ENCODE peak calls at places on chromosomes 5 and 9, in ten cellular contexts. A is heart left ventricle, C is upper lobe of right lung, N is RWPE1, T is choroid plexus epithelial cell, Y is esophagus squamous epithelium, G is thyroid gland, E is uterus, B is A549, K is progenitor cell of endocrine pancreas. M is an unnamed sample.

GRCh38 chr5:77210091-77211012 is at the start of gene PDE8B:
- DNase-seq in A (no peak), C (peak), N (no peak), T (no peak), Y (no peak), G (peak), E (peak), B (no peak), K (no peak), M (peak)

GRCh38 chr5:159132429-159133040 is 32.8 kb upstream of the EBF1 start:
- DNase-seq in A (no peak), C (no peak), N (no peak), T (peak), Y (no peak), G (no peak), E (no peak), B (no peak), K (no peak), M (no peak)

GRCh38 chr5:30401479-30402058 is 791.9 kb upstream of the CDH6 start:
- DNase-seq in A (peak), C (no peak), N (peak), T (peak), Y (no peak), G (peak), E (no peak), B (peak), K (peak), M (peak)

GRCh38 chr9:87620727-87621322 is 105.1 kb upstream of the CTSL start:
- DNase-seq in A (no peak), C (no peak), N (no peak), T (no peak), Y (no peak), G (peak), E (no peak), B (no peak), K (no peak), M (no peak)

GRCh38 chr5:146441896-146442295 is 5.2 kb upstream of the TCERG1 start:
- DNase-seq in A (no peak), C (no peak), N (peak), T (no peak), Y (no peak), G (no peak), E (no peak), B (no peak), K (no peak), M (no peak)

GRCh38 chr9:87713278-87713989 is 12.5 kb upstream of the CTSL start:
- DNase-seq in A (peak), C (peak), N (peak), T (peak), Y (peak), G (peak), E (peak), B (peak), K (no peak), M (no peak)

GRCh38 chr5:73115399-73116051 is 4.8 kb upstream of the TMEM171 start:
- DNase-seq in A (no peak), C (no peak), N (no peak), T (peak), Y (no peak), G (peak), E (no peak), B (peak), K (no peak), M (no peak)

GRCh38 chr5:58357121-58357520 is 102.8 kb downstream of the PLK2 start:
- DNase-seq in A (no peak), C (no peak), N (no peak), T (peak), Y (no peak), G (no peak), E (no peak), B (no peak), K (no peak), M (no peak)

GRCh38 chr5:173746050-173746449 is 129.6 kb upstream of the BOD1 start:
- DNase-seq in A (no peak), C (no peak), N (no peak), T (no peak), Y (no peak), G (no peak), E (no peak), B (no peak), K (no peak), M (no peak)

GRCh38 chr5:43422143-43422542 is 10.0 kb upstream of the CCL28 start:
- DNase-seq in A (no peak), C (no peak), N (peak), T (peak), Y (no peak), G (peak), E (no peak), B (no peak), K (no peak), M (no peak)

GRCh38 chr9:19516348-19516747 is 107.5 kb downstream of the ACER2 start:
- DNase-seq in A (no peak), C (no peak), N (no peak), T (no peak), Y (no peak), G (no peak), E (no peak), B (no peak), K (no peak), M (no peak)

GRCh38 chr5:168317521-168318147 is 26.2 kb downstream of the WWC1 start:
- DNase-seq in A (no peak), C (no peak), N (peak), T (peak), Y (no peak), G (peak), E (no peak), B (peak), K (peak), M (peak)

GRCh38 chr5:41270423-41271251 is 57.3 kb upstream of the C6 start:
- DNase-seq in A (peak), C (no peak), N (peak), T (peak), Y (no peak), G (peak), E (peak), B (peak), K (peak), M (peak)

GRCh38 chr9:135023389-135023788 is 64.1 kb upstream of the OLFM1 start:
- DNase-seq in A (no peak), C (peak), N (peak), T (peak), Y (no peak), G (no peak), E (no peak), B (no peak), K (no peak), M (no peak)

GRCh38 chr5:38670878-38671277 is 114.4 kb upstream of the LIFR start:
- DNase-seq in A (no peak), C (no peak), N (no peak), T (peak), Y (no peak), G (peak), E (no peak), B (no peak), K (no peak), M (no peak)

GRCh38 chr9:131769361-131769760 is 29.5 kb upstream of the RAPGEF1 start:
- DNase-seq in A (no peak), C (no peak), N (peak), T (no peak), Y (no peak), G (no peak), E (no peak), B (no peak), K (no peak), M (no peak)

GRCh38 chr5:4156889-4157288 is 561.3 kb downstream of the IRX1 start:
- DNase-seq in A (no peak), C (no peak), N (no peak), T (no peak), Y (no peak), G (no peak), E (no peak), B (no peak), K (no peak), M (no peak)

DNA sequence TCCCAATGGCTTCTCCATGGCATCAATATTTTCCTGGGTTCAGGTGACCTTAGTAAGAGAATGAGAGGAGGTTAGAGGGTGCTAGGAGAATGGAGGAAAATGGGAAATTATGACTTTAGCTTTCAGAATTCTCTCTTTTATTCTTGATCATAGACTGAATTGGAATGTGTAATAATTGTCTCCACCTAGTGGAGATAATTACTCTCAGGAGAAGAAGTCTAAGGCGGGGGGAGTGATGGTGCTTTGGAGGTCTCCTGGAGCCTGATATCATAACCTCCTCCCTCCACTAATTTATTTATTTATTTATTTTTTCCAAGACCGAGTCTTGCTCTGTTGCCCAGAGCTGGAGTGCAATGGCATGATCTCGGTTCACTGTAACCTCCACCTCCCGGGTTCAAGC is 221.3 kb downstream of the GRIA1 start:
- DNase-seq in A (no peak), C (no peak), N (peak), T (peak), Y (no peak), G (no peak), E (no peak), B (no peak), K (no peak), M (no peak)
- TF ChIP-seq CTCF in A (no peak), C (no peak), N (no peak), T (peak), Y (no peak), G (no peak), E (no peak), B (no peak), K (no peak), M (no peak)

GRCh38 chr5:150167908-150168307 is 1.3 kb downstream of the CDX1 start:
- DNase-seq in A (no peak), C (no peak), N (no peak), T (no peak), Y (no peak), G (no peak), E (no peak), B (no peak), K (no peak), M (no peak)
- TF ChIP-seq CTCF in A (no peak), C (no peak), N (no peak), T (peak), Y (no peak), G (no peak), E (no peak), B (no peak), K (peak), M (peak)

GRCh38 chr5:60701317-60701988 is 1.5 kb upstream of the DEPDC1B start:
- DNase-seq in A (no peak), C (no peak), N (no peak), T (no peak), Y (no peak), G (peak), E (no peak), B (no peak), K (no peak), M (no peak)

GRCh38 chr5:60698316-60698715 is 1.6 kb downstream of the DEPDC1B start:
- DNase-seq in A (no peak), C (no peak), N (no peak), T (no peak), Y (no peak), G (no peak), E (no peak), B (no peak), K (no peak), M (no peak)

GRCh38 chr5:60703944-60704343 is 4.0 kb upstream of the DEPDC1B start:
- DNase-seq in A (no peak), C (no peak), N (no peak), T (no peak), Y (no peak), G (no peak), E (no peak), B (peak), K (no peak), M (no peak)

GRCh38 chr5:60700347-60700815 is 415 bp upstream of the DEPDC1B start:
- DNase-seq in A (peak), C (no peak), N (peak), T (peak), Y (no peak), G (peak), E (no peak), B (no peak), K (no peak), M (no peak)

DNA sequence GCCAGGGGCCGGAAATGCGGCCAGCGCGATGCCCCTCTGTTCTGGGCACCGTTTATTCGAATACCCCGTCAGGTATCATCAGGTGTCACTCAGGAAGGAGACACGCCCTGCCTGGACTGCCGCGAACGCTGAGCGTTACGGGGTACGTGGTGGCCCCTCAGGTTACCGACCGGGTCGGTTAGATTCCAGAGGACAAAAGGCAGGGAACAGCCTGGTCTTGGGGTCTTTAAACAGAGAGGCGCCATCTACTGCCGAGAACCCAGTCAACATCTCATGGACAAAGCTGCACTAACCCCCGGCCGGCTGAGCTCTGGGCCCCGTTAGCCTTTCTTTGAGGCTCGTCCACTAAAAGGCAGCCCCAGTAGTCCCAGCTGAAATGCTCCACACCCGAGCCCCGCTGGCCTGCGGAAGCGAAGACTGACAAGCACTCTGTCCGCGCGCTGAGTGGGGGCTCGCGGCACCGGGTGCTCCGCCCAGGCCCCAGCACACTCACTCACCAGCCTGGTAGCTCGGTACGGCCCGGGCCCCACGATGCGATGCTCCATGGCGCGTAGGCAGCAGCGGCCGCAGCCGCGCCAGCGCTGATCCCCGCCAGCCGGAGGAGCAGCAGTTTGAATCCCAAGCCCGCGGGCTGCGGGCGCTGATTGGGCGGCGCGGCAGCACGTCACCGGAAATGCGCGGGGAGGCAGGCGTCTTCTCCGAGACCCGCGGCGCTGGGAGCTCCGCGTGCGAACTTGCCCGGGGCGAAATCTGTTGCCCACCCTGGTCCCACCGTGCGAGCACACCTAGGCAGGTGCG is at the start of gene DEPDC1B:
- DNase-seq in A (peak), C (peak), N (peak), T (peak), Y (peak), G (peak), E (peak), B (peak), K (peak), M (peak)
- TF ChIP-seq CTCF in A (no peak), C (peak), N (peak), T (peak), Y (no peak), G (no peak), E (peak), B (peak), K (peak), M (no peak)

GRCh38 chr9:78782858-78783257 is 485.9 kb downstream of the PSAT1 start:
- DNase-seq in A (no peak), C (no peak), N (no peak), T (no peak), Y (no peak), G (no peak), E (no peak), B (no peak), K (no peak), M (no peak)

GRCh38 chr9:78786794-78787193 is 489.9 kb downstream of the PSAT1 start:
- DNase-seq in A (no peak), C (no peak), N (no peak), T (peak), Y (no peak), G (no peak), E (no peak), B (peak), K (no peak), M (no peak)

GRCh38 chr9:78781681-78782080 is 484.8 kb downstream of the PSAT1 start:
- DNase-seq in A (no peak), C (no peak), N (peak), T (no peak), Y (no peak), G (no peak), E (no peak), B (peak), K (no peak), M (no peak)

GRCh38 chr9:78782234-78782633 is 485.3 kb downstream of the PSAT1 start:
- DNase-seq in A (no peak), C (no peak), N (no peak), T (no peak), Y (no peak), G (no peak), E (no peak), B (no peak), K (no peak), M (no peak)

GRCh38 chr9:78783743-78784142 is 486.8 kb downstream of the PSAT1 start:
- DNase-seq in A (no peak), C (no peak), N (no peak), T (peak), Y (no peak), G (no peak), E (no peak), B (peak), K (no peak), M (no peak)
- TF ChIP-seq CTCF in A (no peak), C (peak), N (no peak), T (peak), Y (no peak), G (no peak), E (no peak), B (no peak), K (peak), M (peak)

DNA sequence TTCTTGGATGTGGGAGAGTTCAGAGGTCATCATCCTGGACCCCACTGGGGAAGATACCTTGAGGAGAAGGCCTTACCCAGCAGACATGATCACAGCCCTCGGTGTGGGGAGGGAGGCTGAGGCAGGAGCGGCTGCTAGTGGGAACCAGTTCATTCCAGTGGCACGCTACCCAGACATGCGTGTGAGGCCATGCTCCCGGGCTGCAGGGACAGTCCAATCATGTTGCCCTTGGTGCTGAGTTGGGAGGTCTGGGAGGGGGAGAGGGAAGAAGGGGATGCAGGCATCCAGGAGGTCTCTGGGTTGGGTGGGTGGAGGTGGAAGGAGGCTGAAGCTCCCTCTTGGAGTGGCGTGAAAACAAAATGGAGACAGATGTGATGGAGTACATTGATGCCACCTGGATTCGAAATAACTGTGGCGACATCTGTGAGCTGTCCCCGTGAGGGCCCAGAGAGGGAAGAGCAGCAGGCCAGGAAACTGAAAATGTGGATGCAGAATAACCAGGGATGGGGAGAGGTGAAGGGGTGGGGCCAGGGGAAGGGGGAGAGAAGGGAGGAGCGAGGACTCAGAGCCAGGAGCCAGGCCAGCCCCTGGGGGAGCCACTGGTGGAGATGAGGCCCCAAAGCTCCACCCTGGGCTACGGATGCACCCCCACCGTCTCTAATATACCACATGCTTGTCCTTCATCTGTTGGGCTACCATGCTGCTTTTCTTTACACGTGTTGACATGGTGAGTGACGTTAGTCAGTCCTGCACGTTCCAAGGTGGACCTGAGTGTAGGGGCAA is 16.2 kb downstream of the NDUFS6 start:
- DNase-seq in A (no peak), C (no peak), N (no peak), T (no peak), Y (no peak), G (no peak), E (no peak), B (no peak), K (no peak), M (no peak)
- TF ChIP-seq CTCF in A (no peak), C (no peak), N (no peak), T (no peak), Y (no peak), G (no peak), E (no peak), B (no peak), K (no peak), M (no peak)

GRCh38 chr5:178522361-178522760 is 67.8 kb downstream of the COL23A1 start:
- DNase-seq in A (no peak), C (no peak), N (no peak), T (no peak), Y (no peak), G (no peak), E (no peak), B (no peak), K (no peak), M (no peak)
- TF ChIP-seq CTCF in A (no peak), C (no peak), N (no peak), T (no peak), Y (no peak), G (no peak), E (no peak), B (no peak), K (no peak), M (no peak)

DNA sequence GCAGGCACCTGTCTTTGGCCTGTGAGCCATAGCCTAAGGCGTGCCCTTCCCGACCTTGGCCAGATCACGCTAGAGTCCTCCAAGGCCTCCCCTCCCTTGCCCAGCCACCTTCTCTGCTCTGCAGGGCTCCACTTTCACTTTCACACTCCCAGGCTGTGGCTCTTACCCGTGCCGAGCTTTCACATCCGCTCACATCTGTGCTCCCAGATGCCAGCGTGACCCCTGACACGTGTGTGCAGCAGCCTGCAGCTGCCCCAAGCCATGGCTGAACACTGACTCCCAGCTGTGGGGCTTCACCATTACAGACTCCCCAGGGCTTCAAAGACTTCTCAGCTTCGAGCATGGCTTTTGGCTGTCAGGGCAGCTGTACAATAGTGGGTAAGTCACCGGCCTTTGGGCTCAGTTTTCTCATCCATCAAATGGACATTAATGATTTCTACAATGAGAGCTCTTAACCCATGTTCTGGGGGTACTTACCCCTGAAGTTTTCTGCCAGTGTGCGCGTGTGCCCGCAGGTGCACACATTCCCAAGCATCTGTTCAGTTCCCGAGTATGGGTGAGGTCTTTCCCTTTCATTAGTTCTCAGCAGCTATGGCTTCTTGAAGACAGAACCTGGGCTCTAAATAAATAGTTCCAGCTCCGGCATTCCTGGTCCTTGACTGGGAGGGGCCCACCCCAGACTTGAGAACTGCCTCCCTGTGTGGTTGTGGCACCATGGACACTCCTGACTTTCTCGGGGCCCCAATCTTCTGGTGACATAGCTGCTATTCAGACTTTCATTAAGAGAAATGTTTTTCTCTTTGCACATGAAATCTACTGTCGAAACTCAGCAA is 118.6 kb downstream of the RGS3 start:
- DNase-seq in A (peak), C (peak), N (no peak), T (peak), Y (peak), G (peak), E (peak), B (no peak), K (no peak), M (peak)
- TF ChIP-seq CTCF in A (peak), C (peak), N (no peak), T (peak), Y (peak), G (no peak), E (no peak), B (no peak), K (no peak), M (no peak)